ENCODE peak calls at places on chromosomes 5 and 9, in six cellular contexts. U is GM03348; L is stimulated activated CD8-positive, alpha-beta memory T cell treated with anti-CD3 and anti-CD28 coated beads, Interleukin-4, amount 100 ng/mL, for 24 hours; C is NCI-H1092 treated with DMSO at 0.1 percent for 48 hours; G is right lobe of liver; Y is GM23248. W is an unnamed sample.
A peak's percentile ranks its signal among the peaks of the same experiment; 100 is the strongest.

GRCh38 chr5:133612021-133612860 is at the start of gene FSTL4:
- DNase-seq in U (no peak), L (no peak), C (peak; percentile 70), G (peak; percentile 66), Y (no peak), W (no peak)

GRCh38 chr5:1747079-1747802 is 52.4 kb downstream of the MRPL36 start:
- DNase-seq in U (no peak), L (no peak), C (no peak), G (peak; percentile 32), Y (no peak), W (no peak)

GRCh38 chr5:172143875-172144274 is 44.1 kb downstream of the STK10 start:
- DNase-seq in U (no peak), L (no peak), C (no peak), G (no peak), Y (no peak), W (no peak)

GRCh38 chr9:16120727-16121126 is 567.9 kb downstream of the CCDC171 start:
- DNase-seq in U (no peak), L (no peak), C (no peak), G (no peak), Y (no peak), W (no peak)

GRCh38 chr5:128537306-128537998 is 593 bp downstream of the FBN2 start:
- DNase-seq in U (peak; percentile 62), L (no peak), C (no peak), G (peak; percentile 50), Y (peak; percentile 79), W (no peak)

GRCh38 chr5:143177263-143177994 is 226.1 kb downstream of the NR3C1 start:
- DNase-seq in U (peak; percentile 70), L (no peak), C (peak; percentile 91), G (no peak), Y (peak; percentile 97), W (no peak)

GRCh38 chr9:126089789-126090188 is 236.8 kb upstream of the MVB12B start:
- DNase-seq in U (no peak), L (no peak), C (no peak), G (no peak), Y (no peak), W (no peak)

GRCh38 chr9:90870646-90871326 is 69.2 kb downstream of the SYK start:
- DNase-seq in U (peak; percentile 52), L (peak; percentile 17), C (peak; percentile 80), G (no peak), Y (peak; percentile 61), W (peak; percentile 26)

GRCh38 chr5:113043491-113043931 is 66.9 kb downstream of the DCP2 start:
- DNase-seq in U (peak; percentile 25), L (peak; percentile 15), C (no peak), G (peak; percentile 65), Y (peak; percentile 40), W (no peak)

GRCh38 chr9:72917892-72918509 is 34.9 kb downstream of the ALDH1A1 start:
- DNase-seq in U (no peak), L (no peak), C (no peak), G (no peak), Y (no peak), W (no peak)

GRCh38 chr5:5688194-5688924 is 265.9 kb downstream of the ICE1 start:
- DNase-seq in U (no peak), L (no peak), C (no peak), G (no peak), Y (no peak), W (no peak)

GRCh38 chr5:94725142-94725541 is 106.7 kb downstream of the SLF1 start:
- DNase-seq in U (no peak), L (no peak), C (no peak), G (no peak), Y (no peak), W (no peak)

GRCh38 chr5:73496984-73497457 is 1.2 kb upstream of the BTF3 start:
- DNase-seq in U (peak; percentile 59), L (no peak), C (peak; percentile 67), G (no peak), Y (peak; percentile 75), W (peak; percentile 67)

GRCh38 chr9:79632060-79632459 is 60.3 kb downstream of the TLE4 start:
- DNase-seq in U (no peak), L (no peak), C (no peak), G (no peak), Y (no peak), W (no peak)

GRCh38 chr9:84711936-84712335 is 42.4 kb downstream of the NTRK2 start:
- DNase-seq in U (no peak), L (no peak), C (peak; percentile 77), G (no peak), Y (peak; percentile 18), W (no peak)

GRCh38 chr9:134548618-134549017 is 93.0 kb upstream of the COL5A1 start:
- DNase-seq in U (no peak), L (no peak), C (no peak), G (no peak), Y (no peak), W (no peak)

GRCh38 chr9:93920401-93920800 is 34.8 kb downstream of the BARX1 start:
- DNase-seq in U (no peak), L (no peak), C (no peak), G (no peak), Y (no peak), W (no peak)

GRCh38 chr5:45774528-45774927 is 78.3 kb upstream of the HCN1 start:
- DNase-seq in U (no peak), L (no peak), C (no peak), G (no peak), Y (peak; percentile 4), W (no peak)

GRCh38 chr5:90709323-90710148 is 150.9 kb downstream of the ADGRV1 start:
- DNase-seq in U (peak; percentile 66), L (no peak), C (no peak), G (no peak), Y (peak; percentile 63), W (no peak)

GRCh38 chr9:118529624-118530214 is 825.5 kb downstream of the TLR4 start:
- DNase-seq in U (no peak), L (no peak), C (no peak), G (no peak), Y (peak; percentile 8), W (no peak)

GRCh38 chr5:131382407-131383395 is 118.8 kb downstream of the CDC42SE2 start:
- DNase-seq in U (peak; percentile 30), L (no peak), C (peak; percentile 14), G (no peak), Y (peak; percentile 51), W (peak; percentile 20)

GRCh38 chr9:38309324-38310195 is 82.9 kb upstream of the ALDH1B1 start:
- DNase-seq in U (peak; percentile 17), L (no peak), C (no peak), G (no peak), Y (peak; percentile 35), W (no peak)

GRCh38 chr5:124641154-124641792 is 105.2 kb downstream of the ZNF608 start:
- DNase-seq in U (no peak), L (no peak), C (no peak), G (peak; percentile 78), Y (no peak), W (no peak)

GRCh38 chr5:154384480-154385235 is 61.1 kb upstream of the SAP30L start:
- DNase-seq in U (no peak), L (no peak), C (no peak), G (no peak), Y (no peak), W (no peak)

GRCh38 chr5:169431386-169431785 is 130.4 kb upstream of the SLIT3 start:
- DNase-seq in U (no peak), L (no peak), C (no peak), G (no peak), Y (peak; percentile 41), W (no peak)

GRCh38 chr5:83364322-83365299 is 106.9 kb upstream of the VCAN start:
- DNase-seq in U (no peak), L (no peak), C (no peak), G (no peak), Y (no peak), W (no peak)

GRCh38 chr9:109186857-109187256 is 19.8 kb upstream of the FRRS1L start:
- DNase-seq in U (no peak), L (no peak), C (no peak), G (no peak), Y (no peak), W (no peak)

GRCh38 chr9:127283917-127284316 is 19.3 kb downstream of the GARNL3 start:
- DNase-seq in U (peak; percentile 59), L (no peak), C (no peak), G (no peak), Y (peak; percentile 62), W (no peak)

GRCh38 chr5:2357309-2357708 is 394.2 kb downstream of the IRX2 start:
- DNase-seq in U (no peak), L (no peak), C (no peak), G (no peak), Y (no peak), W (no peak)

W was measured in NCI-H524 treated with DMSO at 0.1 percent for 48 hours.